ENCODE peak calls at places on chromosomes 13 and 19, in nine cellular contexts. I is WTC11, Y is AG10803, E is foreskin fibroblast, K is adrenal gland, H is neural crest cell, W is cardiac muscle cell, M is lower leg skin, T is ovary. P is an unnamed sample.

GRCh38 chr13:28475916-28476725 is 18.8 kb downstream of the FLT1 start:
- DNase-seq in I (no peak), Y (peak), E (peak), K (no peak), H (no peak), W (peak), M (no peak), T (no peak), P (no peak)

GRCh38 chr13:33232883-33233282 is 52.7 kb downstream of the STARD13 start:
- DNase-seq in I (no peak), Y (no peak), E (no peak), K (no peak), H (no peak), W (no peak), M (no peak), T (no peak), P (no peak)

GRCh38 chr13:42478531-42479156 is 95.3 kb upstream of the TNFSF11 start:
- DNase-seq in I (no peak), Y (no peak), E (peak), K (no peak), H (no peak), W (peak), M (no peak), T (no peak), P (no peak)

GRCh38 chr13:100478107-100478809 is 110.3 kb downstream of the GGACT start:
- DNase-seq in I (peak), Y (no peak), E (no peak), K (no peak), H (no peak), W (no peak), M (no peak), T (no peak), P (no peak)

GRCh38 chr19:5094768-5095567 is 126.1 kb downstream of the KDM4B start:
- DNase-seq in I (no peak), Y (no peak), E (no peak), K (no peak), H (no peak), W (no peak), M (no peak), T (no peak), P (no peak)

GRCh38 chr13:49693191-49693733 is 2.0 kb upstream of the EBPL start:
- DNase-seq in I (no peak), Y (peak), E (peak), K (no peak), H (no peak), W (peak), M (no peak), T (no peak), P (no peak)

GRCh38 chr19:32744555-32745325 is 25.2 kb downstream of the TDRD12 start:
- DNase-seq in I (no peak), Y (no peak), E (no peak), K (no peak), H (no peak), W (no peak), M (no peak), T (no peak), P (no peak)

GRCh38 chr19:43315851-43316250 is 37.6 kb upstream of the CD177 start:
- DNase-seq in I (peak), Y (no peak), E (no peak), K (no peak), H (no peak), W (no peak), M (no peak), T (no peak), P (no peak)

GRCh38 chr19:38384209-38385027 is 3.4 kb downstream of the GGN start:
- DNase-seq in I (peak), Y (no peak), E (peak), K (no peak), H (no peak), W (no peak), M (no peak), T (no peak), P (peak)

GRCh38 chr13:41416276-41416675 is 41.1 kb upstream of the RGCC start:
- DNase-seq in I (no peak), Y (peak), E (peak), K (no peak), H (no peak), W (no peak), M (no peak), T (no peak), P (no peak)

GRCh38 chr13:33126909-33127607 is 110.8 kb downstream of the KL start:
- DNase-seq in I (no peak), Y (peak), E (peak), K (no peak), H (no peak), W (peak), M (no peak), T (no peak), P (peak)

GRCh38 chr19:45668342-45668871 is 386 bp downstream of the GIPR start:
- DNase-seq in I (no peak), Y (no peak), E (no peak), K (no peak), H (no peak), W (no peak), M (no peak), T (no peak), P (no peak)

GRCh38 chr13:110407021-110407420 is 99.9 kb downstream of the COL4A2 start:
- DNase-seq in I (no peak), Y (no peak), E (no peak), K (no peak), H (no peak), W (no peak), M (no peak), T (no peak), P (no peak)
- TF ChIP-seq CTCF in I (no peak), Y (no peak), E (no peak), K (no peak), H (no peak), W (no peak), M (no peak), T (no peak), P (no peak)

GRCh38 chr13:32031025-32031814 is at the start of gene FRY:
- DNase-seq in I (peak), Y (peak), E (peak), K (peak), H (peak), W (peak), M (peak), T (peak), P (peak)
- TF ChIP-seq CTCF in I (no peak), Y (peak), E (peak), K (no peak), H (no peak), W (peak), M (no peak), T (no peak), P (no peak)

GRCh38 chr19:47152205-47152604 is 21.6 kb downstream of the SAE1 start:
- DNase-seq in I (no peak), Y (no peak), E (no peak), K (no peak), H (no peak), W (no peak), M (no peak), T (no peak), P (no peak)
- TF ChIP-seq CTCF in I (no peak), Y (no peak), E (no peak), K (no peak), H (no peak), W (no peak), M (no peak), T (no peak), P (no peak)

GRCh38 chr19:16661480-16662034 is 618 bp downstream of the TMEM38A start:
- DNase-seq in I (peak), Y (no peak), E (peak), K (peak), H (no peak), W (no peak), M (peak), T (peak), P (peak)
- TF ChIP-seq CTCF in I (no peak), Y (no peak), E (no peak), K (no peak), H (no peak), W (no peak), M (no peak), T (no peak), P (no peak)

P was measured in glutamatergic neuron.